ENCODE peak calls at places on chromosomes 3 and 15, in five cellular contexts. Z is body of pancreas, Y is A549, O is A673, F is ovary. E is an unnamed sample.

GRCh38 chr15:63531586-63531985 is 27.2 kb downstream of the USP3 start:
- DNase-seq in Z (no peak), Y (no peak), O (peak), F (no peak), E (no peak)

GRCh38 chr15:27752682-27753081 is 346.4 kb downstream of the OCA2 start:
- DNase-seq in Z (no peak), Y (no peak), O (no peak), F (no peak), E (peak)

GRCh38 chr3:194727435-194728128 is 41.9 kb downstream of the FAM43A start:
- DNase-seq in Z (no peak), Y (no peak), O (no peak), F (no peak), E (no peak)

GRCh38 chr3:152595975-152596832 is 238.7 kb upstream of the P2RY1 start:
- DNase-seq in Z (peak), Y (no peak), O (peak), F (peak), E (peak)

GRCh38 chr3:69822501-69822900 is 83.2 kb downstream of the MITF start:
- DNase-seq in Z (no peak), Y (no peak), O (no peak), F (no peak), E (no peak)

GRCh38 chr3:8982509-8982908 is 19.2 kb upstream of the RAD18 start:
- DNase-seq in Z (no peak), Y (no peak), O (no peak), F (no peak), E (no peak)

GRCh38 chr3:141104151-141104741 is 53.1 kb downstream of the SPSB4 start:
- DNase-seq in Z (peak), Y (no peak), O (no peak), F (no peak), E (peak)

GRCh38 chr3:17489139-17489538 is 253.3 kb downstream of the TBC1D5 start:
- DNase-seq in Z (no peak), Y (no peak), O (no peak), F (no peak), E (no peak)

DNA sequence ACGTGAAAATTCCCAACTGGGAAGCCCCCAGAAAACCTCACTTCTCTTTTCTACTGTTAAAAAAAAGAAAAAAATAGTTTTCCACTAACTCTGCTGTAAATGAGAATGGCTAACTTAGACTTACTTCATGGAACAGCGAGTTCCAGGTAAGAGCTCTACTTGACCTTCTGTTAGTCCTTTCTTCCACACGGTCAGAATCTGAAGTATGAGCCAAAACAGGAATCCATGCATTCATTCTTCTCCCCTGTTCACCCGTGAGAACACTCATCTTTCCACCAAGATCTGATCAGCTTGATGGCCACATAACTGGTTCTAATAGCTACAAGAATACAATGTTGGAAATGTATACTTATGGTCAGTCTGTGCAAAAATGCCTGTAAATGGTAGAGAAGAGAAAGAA is 17.8 kb upstream of the CSTA start:
- DNase-seq in Z (no peak), Y (no peak), O (no peak), F (no peak), E (no peak)
- H3K27ac ChIP-seq in Z (no peak), Y (no peak), O (no peak), F (no peak), E (no peak)

DNA sequence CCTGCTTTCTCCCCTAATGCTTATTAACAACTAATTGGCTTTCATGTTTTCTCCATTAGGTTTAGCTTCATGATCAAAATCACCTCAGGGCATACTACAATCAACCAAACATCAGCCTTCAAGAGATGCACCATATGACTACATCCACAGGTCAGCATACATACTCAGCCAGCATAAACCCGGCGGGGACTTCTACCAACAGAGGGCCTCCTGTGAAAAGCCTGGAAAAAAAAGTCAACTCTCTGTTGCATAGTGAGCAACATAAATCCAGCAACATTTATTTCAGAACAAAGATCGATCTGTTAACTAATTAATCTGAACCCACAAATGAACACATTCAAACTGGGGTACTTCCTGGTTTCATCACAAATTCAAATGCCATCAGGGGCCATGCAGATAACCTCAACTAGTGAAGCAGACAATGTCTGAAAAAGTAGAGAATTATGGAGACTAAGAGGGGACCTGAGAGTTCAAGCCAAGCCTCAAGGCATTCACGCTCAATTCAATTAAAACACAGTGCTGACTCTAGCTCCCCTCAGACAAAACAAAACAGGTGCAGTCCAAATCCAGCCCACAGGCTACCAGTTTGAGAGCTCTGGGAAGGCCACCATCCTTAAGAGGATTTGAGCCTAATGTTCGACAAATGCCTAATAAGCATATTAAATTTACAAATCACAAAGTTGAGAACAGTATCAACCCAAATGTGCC is 124.5 kb downstream of the MAGI1 start:
- DNase-seq in Z (no peak), Y (no peak), O (peak), F (no peak), E (no peak)
- TF ChIP-seq CTCF in Z (peak), Y (no peak), O (peak), F (no peak), E (no peak)

GRCh38 chr3:40780341-40780800 is 255.6 kb downstream of the ZNF621 start:
- DNase-seq in Z (peak), Y (no peak), O (no peak), F (peak), E (peak)
- H3K4me3 ChIP-seq in Z (no peak), Y (no peak), O (no peak), F (no peak), E (no peak)

DNA sequence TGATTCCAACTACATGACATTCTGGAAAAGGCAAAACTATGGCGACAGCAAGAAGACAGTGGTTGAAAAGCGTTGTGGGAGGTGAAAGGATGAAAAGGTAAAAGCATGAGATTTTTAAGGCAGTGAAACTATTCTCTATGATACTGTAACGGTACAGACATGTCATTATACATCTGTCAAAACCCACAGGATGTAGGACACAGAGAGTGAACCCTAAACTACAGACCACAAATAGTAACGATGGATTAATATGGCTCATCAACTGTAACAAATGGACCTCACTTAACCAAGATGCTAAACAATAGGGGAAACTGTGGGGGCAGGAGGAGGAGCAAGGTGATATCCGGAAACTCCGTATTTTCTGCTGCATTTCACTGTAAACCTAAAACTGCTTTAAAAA is 39.1 kb downstream of the MYO9A start:
- DNase-seq in Z (no peak), Y (no peak), O (no peak), F (no peak), E (no peak)
- H3K27ac ChIP-seq in Z (no peak), Y (no peak), O (no peak), F (no peak), E (no peak)

GRCh38 chr3:4656059-4656458 is 162.9 kb downstream of the ITPR1 start:
- DNase-seq in Z (peak), Y (peak), O (peak), F (peak), E (peak)
- TF ChIP-seq CTCF in Z (peak), Y (peak), O (peak), F (peak), E (peak)

E was measured in lung.